ENCODE peak calls at places on chromosomes 4 and X, in seven cellular contexts. One of them, this sample, is unnamed.

GRCh38 chr4:40255722-40256281 is 59.0 kb downstream of the RHOH start:
- DNase-seq in mesendoderm: no peak
- DNase-seq in IMR-90: peak; percentile 99
- DNase-seq in mesenchymal stem cell: peak; percentile 99
- DNase-seq in H9: no peak
- DNase-seq in neuronal stem cell: no peak
- DNase-seq in H1: no peak
- DNase-seq in this sample: peak; percentile 94

GRCh38 chrX:123743312-123743711 is 10.5 kb upstream of the THOC2 start:
- DNase-seq in mesendoderm: no peak
- DNase-seq in IMR-90: no peak
- DNase-seq in mesenchymal stem cell: no peak
- DNase-seq in H9: no peak
- DNase-seq in neuronal stem cell: no peak
- DNase-seq in H1: no peak
- DNase-seq in this sample: peak; percentile 18

GRCh38 chrX:75226280-75226679 is 47.6 kb upstream of the UPRT start:
- DNase-seq in mesendoderm: peak; percentile 61
- DNase-seq in IMR-90: no peak
- DNase-seq in mesenchymal stem cell: no peak
- DNase-seq in H9: no peak
- DNase-seq in neuronal stem cell: no peak
- DNase-seq in H1: no peak
- DNase-seq in this sample: no peak

GRCh38 chrX:121571333-121571732 is 523.9 kb downstream of the GLUD2 start:
- DNase-seq in mesendoderm: peak; percentile 32
- DNase-seq in IMR-90: no peak
- DNase-seq in mesenchymal stem cell: no peak
- DNase-seq in H9: no peak
- DNase-seq in neuronal stem cell: no peak
- DNase-seq in H1: no peak
- DNase-seq in this sample: no peak

GRCh38 chr4:175339100-175339707 is 421.0 kb downstream of the ADAM29 start:
- DNase-seq in mesendoderm: no peak
- DNase-seq in IMR-90: peak; percentile 80
- DNase-seq in mesenchymal stem cell: peak; percentile 53
- DNase-seq in H9: no peak
- DNase-seq in neuronal stem cell: no peak
- DNase-seq in H1: no peak
- DNase-seq in this sample: no peak

GRCh38 chr4:1593458-1593857 is 90.7 kb downstream of the FAM53A start:
- DNase-seq in mesendoderm: no peak
- DNase-seq in IMR-90: no peak
- DNase-seq in mesenchymal stem cell: no peak
- DNase-seq in H9: no peak
- DNase-seq in neuronal stem cell: no peak
- DNase-seq in H1: no peak
- DNase-seq in this sample: no peak

GRCh38 chr4:1721666-1722550 is 587 bp downstream of the TACC3 start:
- DNase-seq in mesendoderm: no peak
- DNase-seq in IMR-90: no peak
- DNase-seq in mesenchymal stem cell: no peak
- DNase-seq in H9: peak; percentile 27
- DNase-seq in neuronal stem cell: no peak
- DNase-seq in H1: no peak
- DNase-seq in this sample: no peak

GRCh38 chr4:2820216-2820982 is 23.2 kb upstream of the ADD1 start:
- DNase-seq in mesendoderm: no peak
- DNase-seq in IMR-90: no peak
- DNase-seq in mesenchymal stem cell: no peak
- DNase-seq in H9: no peak
- DNase-seq in neuronal stem cell: no peak
- DNase-seq in H1: no peak
- DNase-seq in this sample: no peak

GRCh38 chr4:113336556-113336955 is 287.1 kb downstream of the ANK2 start:
- DNase-seq in mesendoderm: no peak
- DNase-seq in IMR-90: no peak
- DNase-seq in mesenchymal stem cell: no peak
- DNase-seq in H9: no peak
- DNase-seq in neuronal stem cell: no peak
- DNase-seq in H1: no peak
- DNase-seq in this sample: no peak

GRCh38 chrX:12936947-12937346 is 30.5 kb downstream of the TLR8 start:
- DNase-seq in mesendoderm: peak; percentile 51
- DNase-seq in IMR-90: no peak
- DNase-seq in mesenchymal stem cell: no peak
- DNase-seq in H9: no peak
- DNase-seq in neuronal stem cell: no peak
- DNase-seq in H1: no peak
- DNase-seq in this sample: no peak

GRCh38 chr4:89899157-89899556 is 4.5 kb downstream of the MMRN1 start:
- DNase-seq in mesendoderm: no peak
- DNase-seq in IMR-90: no peak
- DNase-seq in mesenchymal stem cell: no peak
- DNase-seq in H9: no peak
- DNase-seq in neuronal stem cell: no peak
- DNase-seq in H1: no peak
- DNase-seq in this sample: no peak

GRCh38 chr4:164614999-164615398 is 138.9 kb upstream of the SMIM31 start:
- DNase-seq in mesendoderm: peak; percentile 61
- DNase-seq in IMR-90: no peak
- DNase-seq in mesenchymal stem cell: no peak
- DNase-seq in H9: no peak
- DNase-seq in neuronal stem cell: no peak
- DNase-seq in H1: no peak
- DNase-seq in this sample: no peak

GRCh38 chr4:106034205-106034604 is 138.9 kb downstream of the NPNT start:
- DNase-seq in mesendoderm: no peak
- DNase-seq in IMR-90: no peak
- DNase-seq in mesenchymal stem cell: peak; percentile 46
- DNase-seq in H9: no peak
- DNase-seq in neuronal stem cell: no peak
- DNase-seq in H1: no peak
- DNase-seq in this sample: no peak

GRCh38 chr4:107115185-107115847 is 79.2 kb upstream of the DKK2 start:
- DNase-seq in mesendoderm: peak; percentile 59
- DNase-seq in IMR-90: no peak
- DNase-seq in mesenchymal stem cell: no peak
- DNase-seq in H9: no peak
- DNase-seq in neuronal stem cell: no peak
- DNase-seq in H1: no peak
- DNase-seq in this sample: no peak

GRCh38 chr4:181194096-181194495 is 1049.1 kb upstream of the TENM3 start:
- DNase-seq in mesendoderm: peak; percentile 63
- DNase-seq in IMR-90: peak; percentile 1
- DNase-seq in mesenchymal stem cell: no peak
- DNase-seq in H9: no peak
- DNase-seq in neuronal stem cell: no peak
- DNase-seq in H1: no peak
- DNase-seq in this sample: peak; percentile 19

GRCh38 chr4:13478707-13479106 is 5.4 kb downstream of the RAB28 start:
- DNase-seq in mesendoderm: no peak
- DNase-seq in IMR-90: no peak
- DNase-seq in mesenchymal stem cell: no peak
- DNase-seq in H9: no peak
- DNase-seq in neuronal stem cell: no peak
- DNase-seq in H1: no peak
- DNase-seq in this sample: no peak

GRCh38 chr4:54277691-54278090 is 48.6 kb downstream of the PDGFRA start:
- DNase-seq in mesendoderm: no peak
- DNase-seq in IMR-90: peak; percentile 92
- DNase-seq in mesenchymal stem cell: peak; percentile 73
- DNase-seq in H9: no peak
- DNase-seq in neuronal stem cell: no peak
- DNase-seq in H1: no peak
- DNase-seq in this sample: no peak

GRCh38 chrX:6095469-6095868 is 133.2 kb downstream of the NLGN4X start:
- DNase-seq in mesendoderm: peak; percentile 59
- DNase-seq in IMR-90: no peak
- DNase-seq in mesenchymal stem cell: no peak
- DNase-seq in H9: peak; percentile 41
- DNase-seq in neuronal stem cell: no peak
- DNase-seq in H1: no peak
- DNase-seq in this sample: no peak

DNA sequence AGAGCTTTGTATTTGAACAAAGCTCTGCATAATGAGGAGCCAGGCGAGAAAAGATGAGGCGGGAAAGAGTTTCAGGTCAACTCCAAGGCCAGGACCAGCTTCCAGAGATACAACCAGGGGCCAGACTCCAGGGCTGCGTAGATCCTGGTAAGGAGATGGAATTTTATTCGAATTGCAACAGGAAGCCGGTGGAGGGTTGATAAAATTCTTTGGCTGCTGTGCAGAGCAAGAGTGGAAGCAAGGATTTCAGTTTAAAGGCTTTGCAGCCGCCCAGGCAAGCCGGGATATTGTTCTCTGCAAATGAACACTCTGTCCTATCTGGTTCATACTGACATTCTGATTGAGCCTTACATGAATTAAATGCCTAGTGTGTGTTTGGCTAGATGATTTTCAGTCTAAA is 40.3 kb upstream of the CBR4 start:
- DNase-seq in mesendoderm: peak; percentile 34
- DNase-seq in IMR-90: no peak
- DNase-seq in mesenchymal stem cell: no peak
- DNase-seq in H9: no peak
- DNase-seq in neuronal stem cell: no peak
- DNase-seq in H1: no peak
- DNase-seq in this sample: no peak
- H3K18ac ChIP-seq in mesendoderm: no peak overlapping the region
- H3K18ac ChIP-seq in IMR-90: no peak overlapping the region
- H3K18ac ChIP-seq in mesenchymal stem cell: no peak overlapping the region
- H3K18ac ChIP-seq in H9: no peak overlapping the region
- H3K18ac ChIP-seq in neuronal stem cell: no peak overlapping the region
- H3K18ac ChIP-seq in H1: no peak overlapping the region
- H3K18ac ChIP-seq in this sample: no peak overlapping the region

DNA sequence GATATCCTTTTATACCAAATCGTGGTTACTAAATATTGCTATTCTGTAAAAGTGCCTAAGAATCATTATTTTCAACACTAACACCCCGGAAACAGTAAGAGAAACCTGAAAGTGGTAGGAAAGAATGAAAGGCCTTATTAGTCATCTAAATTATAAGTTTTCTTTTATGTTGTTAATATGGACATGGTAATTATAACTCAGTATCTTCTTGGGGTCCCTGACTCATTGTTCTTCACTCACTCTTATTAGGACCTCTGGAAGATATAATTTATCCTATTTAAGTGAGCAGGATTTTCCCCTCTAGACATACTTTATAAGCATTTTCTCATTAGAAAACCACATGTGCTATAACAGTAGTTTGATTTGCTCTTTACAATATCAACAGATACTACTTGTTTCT is 51.0 kb downstream of the SMARCA5 start:
- DNase-seq in mesendoderm: no peak
- DNase-seq in IMR-90: no peak
- DNase-seq in mesenchymal stem cell: no peak
- DNase-seq in H9: no peak
- DNase-seq in neuronal stem cell: no peak
- DNase-seq in H1: no peak
- DNase-seq in this sample: no peak
- H3K18ac ChIP-seq in mesendoderm: no peak overlapping the region
- H3K18ac ChIP-seq in IMR-90: no peak overlapping the region
- H3K18ac ChIP-seq in mesenchymal stem cell: no peak overlapping the region
- H3K18ac ChIP-seq in H9: no peak overlapping the region
- H3K18ac ChIP-seq in neuronal stem cell: no peak overlapping the region
- H3K18ac ChIP-seq in H1: no peak overlapping the region
- H3K18ac ChIP-seq in this sample: no peak overlapping the region

DNA sequence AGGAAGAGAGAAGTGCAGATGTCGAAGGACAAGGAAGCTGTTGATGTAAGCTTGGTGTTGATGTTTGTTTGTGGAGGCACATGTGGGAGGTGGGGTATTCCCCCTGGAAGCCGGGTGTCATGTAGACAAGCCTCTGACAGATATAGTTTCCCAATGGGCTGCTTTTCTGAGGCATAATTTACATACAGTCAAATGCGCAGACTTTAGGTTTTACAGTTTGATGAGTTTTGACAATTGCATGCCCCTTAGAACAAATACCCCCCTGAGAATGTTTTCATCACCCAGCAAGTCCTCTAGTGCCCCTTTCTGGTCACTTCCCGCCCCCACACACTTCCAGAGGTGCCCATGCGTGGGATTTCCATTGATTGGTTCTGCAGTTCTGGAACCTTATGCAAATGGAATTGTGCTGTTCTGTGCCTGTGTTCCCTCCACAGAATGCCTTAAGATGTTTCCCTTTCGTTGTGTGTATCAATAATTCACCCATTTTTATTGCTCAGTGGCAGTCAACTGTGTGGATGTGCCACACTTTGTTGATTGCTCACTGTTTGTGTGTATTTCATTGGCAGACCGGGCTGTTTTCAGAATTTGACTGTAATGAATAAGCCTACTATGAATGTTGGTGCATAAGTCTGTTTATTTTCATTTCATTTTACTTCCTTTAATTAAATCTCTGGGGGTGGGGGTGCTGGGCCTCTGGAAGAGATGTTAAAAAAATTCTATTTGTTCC is 8.5 kb downstream of the EVC start:
- DNase-seq in mesendoderm: peak; percentile 5
- DNase-seq in IMR-90: peak; percentile 26
- DNase-seq in mesenchymal stem cell: no peak
- DNase-seq in H9: no peak
- DNase-seq in neuronal stem cell: no peak
- DNase-seq in H1: no peak
- DNase-seq in this sample: no peak
- H3K18ac ChIP-seq in mesendoderm: no peak overlapping the region
- H3K18ac ChIP-seq in IMR-90: peak overlapping the region; percentile 6
- H3K18ac ChIP-seq in mesenchymal stem cell: no peak overlapping the region
- H3K18ac ChIP-seq in H9: no peak overlapping the region
- H3K18ac ChIP-seq in neuronal stem cell: no peak overlapping the region
- H3K18ac ChIP-seq in H1: no peak overlapping the region
- H3K18ac ChIP-seq in this sample: no peak overlapping the region

GRCh38 chr4:147535161-147535560 is 54.3 kb downstream of the EDNRA start:
- DNase-seq in mesendoderm: peak; percentile 42
- DNase-seq in IMR-90: no peak
- DNase-seq in mesenchymal stem cell: no peak
- DNase-seq in H9: no peak
- DNase-seq in neuronal stem cell: no peak
- DNase-seq in H1: no peak
- DNase-seq in this sample: no peak

GRCh38 chr4:147528054-147528453 is 47.2 kb downstream of the EDNRA start:
- DNase-seq in mesendoderm: no peak
- DNase-seq in IMR-90: no peak
- DNase-seq in mesenchymal stem cell: no peak
- DNase-seq in H9: no peak
- DNase-seq in neuronal stem cell: no peak
- DNase-seq in H1: no peak
- DNase-seq in this sample: no peak

GRCh38 chr4:147526272-147526654 is 45.4 kb downstream of the EDNRA start:
- DNase-seq in mesendoderm: peak; percentile 61
- DNase-seq in IMR-90: no peak
- DNase-seq in mesenchymal stem cell: no peak
- DNase-seq in H9: peak; percentile 41
- DNase-seq in neuronal stem cell: no peak
- DNase-seq in H1: no peak
- DNase-seq in this sample: no peak

GRCh38 chr4:147530153-147530552 is 49.3 kb downstream of the EDNRA start:
- DNase-seq in mesendoderm: no peak
- DNase-seq in IMR-90: no peak
- DNase-seq in mesenchymal stem cell: no peak
- DNase-seq in H9: no peak
- DNase-seq in neuronal stem cell: no peak
- DNase-seq in H1: no peak
- DNase-seq in this sample: no peak

GRCh38 chr4:147530723-147531122 is 49.8 kb downstream of the EDNRA start:
- DNase-seq in mesendoderm: no peak
- DNase-seq in IMR-90: peak; percentile 20
- DNase-seq in mesenchymal stem cell: no peak
- DNase-seq in H9: no peak
- DNase-seq in neuronal stem cell: no peak
- DNase-seq in H1: no peak
- DNase-seq in this sample: no peak
- H3K18ac ChIP-seq in mesendoderm: no peak overlapping the region
- H3K18ac ChIP-seq in IMR-90: no peak overlapping the region
- H3K18ac ChIP-seq in mesenchymal stem cell: no peak overlapping the region
- H3K18ac ChIP-seq in H9: no peak overlapping the region
- H3K18ac ChIP-seq in neuronal stem cell: no peak overlapping the region
- H3K18ac ChIP-seq in H1: no peak overlapping the region
- H3K18ac ChIP-seq in this sample: no peak overlapping the region